ENCODE peak calls at places on chromosomes 4 and X, in four cellular contexts. One of them, this sample, is unnamed.

GRCh38 chrX:48800574-48801280 is 1.1 kb upstream of the HDAC6 start:
- DNase-seq in astrocyte of the cerebellum: no peak
- DNase-seq in heart right ventricle: no peak
- DNase-seq in kidney epithelial cell: no peak
- DNase-seq in this sample: no peak

GRCh38 chr4:4867745-4868505 is 8.5 kb downstream of the MSX1 start:
- DNase-seq in kidney epithelial cell: no peak
- DNase-seq in heart right ventricle: no peak
- DNase-seq in astrocyte of the cerebellum: no peak
- DNase-seq in this sample: no peak

GRCh38 chr4:52204921-52205320 is 153.8 kb downstream of the SPATA18 start:
- DNase-seq in kidney epithelial cell: no peak
- DNase-seq in astrocyte of the cerebellum: no peak
- DNase-seq in heart right ventricle: no peak
- DNase-seq in this sample: no peak

GRCh38 chr4:149555146-149555545 is 260.5 kb downstream of the IQCM start:
- DNase-seq in heart right ventricle: no peak
- DNase-seq in kidney epithelial cell: peak
- DNase-seq in astrocyte of the cerebellum: no peak
- DNase-seq in this sample: peak

GRCh38 chr4:145935253-145936141 is 3.1 kb downstream of the ZNF827 start:
- DNase-seq in kidney epithelial cell: no peak
- DNase-seq in astrocyte of the cerebellum: no peak
- DNase-seq in heart right ventricle: peak
- DNase-seq in this sample: no peak

GRCh38 chr4:113444386-113444785 is 317.2 kb downstream of the CAMK2D start:
- DNase-seq in heart right ventricle: no peak
- DNase-seq in kidney epithelial cell: no peak
- DNase-seq in astrocyte of the cerebellum: peak
- DNase-seq in this sample: no peak

GRCh38 chr4:5024673-5025072 is 5.4 kb upstream of the CYTL1 start:
- DNase-seq in heart right ventricle: no peak
- DNase-seq in kidney epithelial cell: no peak
- DNase-seq in astrocyte of the cerebellum: no peak
- DNase-seq in this sample: no peak

GRCh38 chrX:104310084-104310483 is 55.4 kb upstream of the ESX1 start:
- DNase-seq in kidney epithelial cell: no peak
- DNase-seq in astrocyte of the cerebellum: no peak
- DNase-seq in heart right ventricle: no peak
- DNase-seq in this sample: no peak

GRCh38 chr4:153651041-153651960 is 32.8 kb upstream of the TLR2 start:
- DNase-seq in kidney epithelial cell: no peak
- DNase-seq in heart right ventricle: peak
- DNase-seq in astrocyte of the cerebellum: peak
- DNase-seq in this sample: no peak

GRCh38 chr4:56215901-56216300 is 171.4 kb downstream of the AASDH start:
- DNase-seq in kidney epithelial cell: no peak
- DNase-seq in astrocyte of the cerebellum: peak
- DNase-seq in heart right ventricle: no peak
- DNase-seq in this sample: peak

GRCh38 chr4:16722386-16722785 is 176.1 kb downstream of the LDB2 start:
- DNase-seq in astrocyte of the cerebellum: no peak
- DNase-seq in kidney epithelial cell: no peak
- DNase-seq in heart right ventricle: no peak
- DNase-seq in this sample: no peak

GRCh38 chr4:24315056-24315455 is 269.3 kb downstream of the DHX15 start:
- DNase-seq in astrocyte of the cerebellum: no peak
- DNase-seq in heart right ventricle: no peak
- DNase-seq in kidney epithelial cell: no peak
- DNase-seq in this sample: no peak

GRCh38 chrX:119427024-119427794 is 28.1 kb downstream of the SLC25A43 start:
- DNase-seq in heart right ventricle: peak
- DNase-seq in astrocyte of the cerebellum: peak
- DNase-seq in kidney epithelial cell: no peak
- DNase-seq in this sample: no peak

GRCh38 chrX:71606536-71607216 is 11.6 kb downstream of the CXCR3 start:
- DNase-seq in kidney epithelial cell: no peak
- DNase-seq in heart right ventricle: no peak
- DNase-seq in astrocyte of the cerebellum: no peak
- DNase-seq in this sample: no peak

GRCh38 chrX:19679787-19680186 is 164.5 kb upstream of the MAP3K15 start:
- DNase-seq in kidney epithelial cell: no peak
- DNase-seq in astrocyte of the cerebellum: no peak
- DNase-seq in heart right ventricle: no peak
- DNase-seq in this sample: no peak

GRCh38 chr4:19159874-19160273 is 1091.8 kb upstream of the SLIT2 start:
- DNase-seq in astrocyte of the cerebellum: no peak
- DNase-seq in heart right ventricle: no peak
- DNase-seq in kidney epithelial cell: no peak
- DNase-seq in this sample: peak

GRCh38 chr4:110193822-110194761 is 4.3 kb downstream of the ELOVL6 start:
- DNase-seq in astrocyte of the cerebellum: peak
- DNase-seq in kidney epithelial cell: peak
- DNase-seq in heart right ventricle: peak
- DNase-seq in this sample: peak

GRCh38 chr4:98222306-98222705 is 38.9 kb upstream of the RAP1GDS1 start:
- DNase-seq in kidney epithelial cell: no peak
- DNase-seq in heart right ventricle: no peak
- DNase-seq in astrocyte of the cerebellum: no peak
- DNase-seq in this sample: no peak

DNA sequence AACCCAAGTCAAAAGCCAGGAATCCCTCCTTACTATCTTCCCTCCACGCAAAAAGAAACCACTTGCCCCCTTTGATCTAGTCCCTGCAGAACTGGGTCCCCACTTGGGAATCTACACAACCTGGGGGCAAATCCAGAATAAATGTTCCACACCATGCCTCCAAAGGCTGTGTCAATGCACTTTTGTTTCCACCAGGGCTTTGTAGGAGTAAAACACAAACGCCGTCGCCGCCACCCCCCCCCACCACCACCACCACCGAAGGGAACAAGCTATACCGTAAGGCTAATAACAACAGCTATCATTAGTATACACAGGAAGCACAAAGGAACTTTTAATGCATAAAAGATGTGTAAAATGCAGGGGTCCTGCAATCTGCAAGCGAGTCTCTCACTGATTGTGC is 13.3 kb downstream of the BCOR start:
- DNase-seq in astrocyte of the cerebellum: no peak
- DNase-seq in kidney epithelial cell: no peak
- DNase-seq in heart right ventricle: no peak
- DNase-seq in this sample: no peak
- H3K4me3 ChIP-seq in astrocyte of the cerebellum: no peak
- H3K4me3 ChIP-seq in kidney epithelial cell: no peak
- H3K4me3 ChIP-seq in heart right ventricle: no peak
- H3K4me3 ChIP-seq in this sample: no peak

GRCh38 chrX:2587146-2587545 is 86.4 kb upstream of the DHRSX start:
- DNase-seq in kidney epithelial cell: no peak
- DNase-seq in astrocyte of the cerebellum: no peak
- DNase-seq in heart right ventricle: no peak
- DNase-seq in this sample: no peak

GRCh38 chrX:2583194-2584162 is 82.7 kb upstream of the DHRSX start:
- DNase-seq in kidney epithelial cell: no peak
- DNase-seq in astrocyte of the cerebellum: no peak
- DNase-seq in heart right ventricle: no peak
- DNase-seq in this sample: no peak

GRCh38 chrX:2588049-2588448 is 87.3 kb upstream of the DHRSX start:
- DNase-seq in astrocyte of the cerebellum: no peak
- DNase-seq in kidney epithelial cell: no peak
- DNase-seq in heart right ventricle: no peak
- DNase-seq in this sample: no peak

GRCh38 chrX:2584216-2584615 is 83.4 kb upstream of the DHRSX start:
- DNase-seq in kidney epithelial cell: no peak
- DNase-seq in astrocyte of the cerebellum: no peak
- DNase-seq in heart right ventricle: no peak
- DNase-seq in this sample: no peak

GRCh38 chrX:2584659-2585470 is 84.1 kb upstream of the DHRSX start:
- DNase-seq in heart right ventricle: no peak
- DNase-seq in astrocyte of the cerebellum: no peak
- DNase-seq in kidney epithelial cell: no peak
- DNase-seq in this sample: no peak
- H3K4me3 ChIP-seq in heart right ventricle: no peak
- H3K4me3 ChIP-seq in astrocyte of the cerebellum: no peak
- H3K4me3 ChIP-seq in kidney epithelial cell: no peak
- H3K4me3 ChIP-seq in this sample: no peak

GRCh38 chr4:92305878-92306520 is 2.2 kb downstream of the GRID2 start:
- DNase-seq in kidney epithelial cell: no peak
- DNase-seq in astrocyte of the cerebellum: no peak
- DNase-seq in heart right ventricle: no peak
- DNase-seq in this sample: no peak
- H3K4me3 ChIP-seq in kidney epithelial cell: peak
- H3K4me3 ChIP-seq in astrocyte of the cerebellum: peak
- H3K4me3 ChIP-seq in heart right ventricle: peak
- H3K4me3 ChIP-seq in this sample: peak

DNA sequence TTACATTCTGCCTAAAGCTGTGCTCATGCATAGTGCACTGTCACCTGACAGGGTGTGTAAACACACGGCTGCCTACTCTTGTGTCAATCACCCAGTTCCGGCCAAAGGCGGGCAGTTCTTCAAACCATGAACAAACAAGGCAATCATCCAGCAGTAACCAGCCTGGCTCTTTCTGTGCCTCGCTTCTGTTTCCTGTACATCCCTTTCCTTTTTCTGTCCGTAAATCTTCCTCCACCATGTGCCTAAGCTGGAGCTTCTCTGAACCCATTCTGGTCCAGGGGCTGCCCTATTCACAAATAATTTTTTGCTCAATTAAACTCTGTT is 60.8 kb upstream of the CBR4 start:
- DNase-seq in kidney epithelial cell: no peak
- DNase-seq in heart right ventricle: no peak
- DNase-seq in astrocyte of the cerebellum: no peak
- DNase-seq in this sample: peak
- H3K4me3 ChIP-seq in kidney epithelial cell: no peak
- H3K4me3 ChIP-seq in heart right ventricle: no peak
- H3K4me3 ChIP-seq in astrocyte of the cerebellum: no peak
- H3K4me3 ChIP-seq in this sample: no peak

GRCh38 chr4:46388860-46389259 is 1.1 kb downstream of the GABRA2 start:
- DNase-seq in astrocyte of the cerebellum: no peak
- DNase-seq in kidney epithelial cell: no peak
- DNase-seq in heart right ventricle: no peak
- DNase-seq in this sample: no peak

GRCh38 chr4:46389301-46389761 is 597 bp downstream of the GABRA2 start:
- DNase-seq in astrocyte of the cerebellum: no peak
- DNase-seq in heart right ventricle: no peak
- DNase-seq in kidney epithelial cell: no peak
- DNase-seq in this sample: no peak

GRCh38 chr4:46392421-46392820 is 2.5 kb upstream of the GABRA2 start:
- DNase-seq in kidney epithelial cell: no peak
- DNase-seq in astrocyte of the cerebellum: no peak
- DNase-seq in heart right ventricle: no peak
- DNase-seq in this sample: no peak

GRCh38 chr4:46387956-46388355 is 2.0 kb downstream of the GABRA2 start:
- DNase-seq in astrocyte of the cerebellum: no peak
- DNase-seq in kidney epithelial cell: no peak
- DNase-seq in heart right ventricle: no peak
- DNase-seq in this sample: no peak

DNA sequence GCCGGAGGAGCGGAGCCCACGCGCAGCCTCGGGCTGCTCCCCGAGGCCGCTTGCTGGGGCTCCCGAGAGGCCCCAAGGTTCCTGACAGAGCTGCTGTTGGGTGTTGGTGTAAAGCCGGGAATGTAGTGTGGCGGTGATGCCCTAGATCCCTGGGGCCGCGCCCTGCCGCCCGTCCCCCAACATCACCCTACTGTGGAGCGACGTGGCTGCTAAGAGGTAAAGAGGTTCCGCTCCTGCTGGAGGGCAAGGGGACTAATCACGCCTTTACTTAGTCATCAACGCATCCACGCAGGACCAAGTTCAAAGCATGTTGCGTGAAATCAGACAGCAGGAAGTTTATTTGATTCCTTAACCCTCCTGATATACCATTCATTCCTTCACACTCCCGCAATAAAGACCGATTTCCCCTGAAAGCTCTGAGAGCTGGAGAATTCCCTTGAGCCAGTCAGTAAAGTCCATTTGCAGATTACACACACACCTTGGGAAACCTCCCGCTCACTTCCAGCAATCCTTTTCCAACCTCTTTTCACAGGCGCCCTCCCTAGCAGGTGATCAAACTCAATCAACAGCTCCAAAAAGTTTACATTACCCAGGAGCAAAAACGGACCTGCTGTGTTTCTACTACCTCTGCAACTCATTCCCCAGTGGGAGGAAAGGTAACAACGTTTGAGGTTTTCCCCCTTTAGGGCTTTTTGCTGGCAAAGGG is 578 bp upstream of the GABRA2 start:
- DNase-seq in kidney epithelial cell: no peak
- DNase-seq in astrocyte of the cerebellum: no peak
- DNase-seq in heart right ventricle: no peak
- DNase-seq in this sample: no peak
- H3K4me3 ChIP-seq in kidney epithelial cell: peak
- H3K4me3 ChIP-seq in astrocyte of the cerebellum: peak
- H3K4me3 ChIP-seq in heart right ventricle: peak
- H3K4me3 ChIP-seq in this sample: peak

DNA sequence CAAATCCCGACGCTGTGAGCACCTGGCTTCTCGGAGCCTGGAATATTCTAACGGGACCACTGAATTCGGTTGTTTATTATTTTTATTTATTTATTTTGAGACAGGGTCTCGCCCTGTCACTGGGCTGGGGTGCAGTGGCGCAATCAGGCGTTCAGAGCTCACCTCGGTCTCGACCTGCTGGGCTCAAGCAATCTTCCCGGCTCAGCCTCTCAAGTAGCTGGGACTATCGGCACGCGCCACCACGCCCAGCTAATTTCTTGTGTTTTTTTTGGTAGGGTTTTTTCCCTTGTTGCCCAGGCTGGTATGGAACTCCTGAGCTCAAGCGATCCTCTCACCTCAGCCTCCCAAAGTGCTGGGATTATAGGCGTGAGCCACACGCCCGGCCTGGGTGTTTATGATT is 21.5 kb upstream of the S100P start:
- DNase-seq in astrocyte of the cerebellum: no peak
- DNase-seq in kidney epithelial cell: no peak
- DNase-seq in heart right ventricle: no peak
- DNase-seq in this sample: no peak
- H3K4me3 ChIP-seq in astrocyte of the cerebellum: no peak
- H3K4me3 ChIP-seq in kidney epithelial cell: no peak
- H3K4me3 ChIP-seq in heart right ventricle: no peak
- H3K4me3 ChIP-seq in this sample: no peak

DNA sequence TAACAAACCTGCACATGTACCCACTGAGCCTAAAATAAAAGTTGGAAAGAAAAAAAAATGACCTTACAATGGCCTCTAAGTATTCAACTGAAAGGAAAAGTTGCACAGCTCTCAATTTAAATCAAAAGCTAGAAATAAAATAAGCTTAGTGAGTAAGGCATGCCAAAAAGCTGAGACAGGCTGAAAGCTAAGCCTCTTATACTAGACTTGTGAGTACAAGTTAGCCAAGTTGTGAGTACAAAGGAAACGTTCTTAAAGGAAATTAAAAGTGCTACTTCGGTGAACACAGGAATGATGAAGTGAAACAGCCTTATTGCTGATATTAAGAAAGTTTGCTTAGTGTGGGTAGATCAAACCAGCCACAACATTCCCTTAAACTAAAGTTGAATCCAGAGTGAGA is 707.9 kb upstream of the PITX2 start:
- DNase-seq in kidney epithelial cell: peak
- DNase-seq in astrocyte of the cerebellum: no peak
- DNase-seq in heart right ventricle: no peak
- DNase-seq in this sample: peak
- H3K4me3 ChIP-seq in kidney epithelial cell: no peak
- H3K4me3 ChIP-seq in astrocyte of the cerebellum: no peak
- H3K4me3 ChIP-seq in heart right ventricle: no peak
- H3K4me3 ChIP-seq in this sample: peak